ENCODE peak calls at places on chromosomes 13 and 19, in six cellular contexts. F is H1, J is IMR-90, K is SK-N-SH, V is kidney epithelial cell, S is ascending aorta. D is an unnamed sample. For H3K36me3, the result is how much of the 10 kb centered on the place peaks cover.

GRCh38 chr19:6092329-6093286 is 17.7 kb downstream of the RFX2 start:
- DNase-seq in F (peak), J (peak), K (no peak), V (peak), S (peak), D (no peak)

GRCh38 chr13:77584111-77584510 is 48.6 kb downstream of the SCEL start:
- DNase-seq in F (no peak), J (no peak), K (no peak), V (no peak), S (no peak), D (no peak)

GRCh38 chr19:14556662-14557188 is 15.1 kb downstream of the NDUFB7 start:
- DNase-seq in F (peak), J (peak), K (peak), V (no peak), S (peak), D (peak)

GRCh38 chr13:110916671-110917142 is 1.8 kb upstream of the ANKRD10 start:
- DNase-seq in F (no peak), J (peak), K (no peak), V (peak), S (no peak), D (no peak)

GRCh38 chr13:79782541-79783216 is 301.7 kb downstream of the NDFIP2 start:
- DNase-seq in F (peak), J (peak), K (peak), V (peak), S (no peak), D (no peak)

GRCh38 chr19:51025809-51026553 is 435 bp downstream of the KLK11 start:
- DNase-seq in F (no peak), J (no peak), K (peak), V (no peak), S (no peak), D (no peak)

GRCh38 chr13:100506154-100506553 is 82.4 kb downstream of the GGACT start:
- DNase-seq in F (no peak), J (no peak), K (no peak), V (no peak), S (no peak), D (peak)

GRCh38 chr13:69204620-69205019 is 903.0 kb upstream of the ATXN8OS start:
- DNase-seq in F (no peak), J (no peak), K (no peak), V (no peak), S (no peak), D (no peak)

GRCh38 chr19:18205180-18205915 is 1.5 kb upstream of the RAB3A start:
- DNase-seq in F (no peak), J (peak), K (peak), V (no peak), S (peak), D (peak)

GRCh38 chr19:31534231-31534630 is 185.0 kb upstream of the TSHZ3 start:
- DNase-seq in F (no peak), J (no peak), K (no peak), V (no peak), S (no peak), D (no peak)

GRCh38 chr19:46715620-46716012 is 1.3 kb downstream of the PRKD2 start:
- DNase-seq in F (no peak), J (no peak), K (no peak), V (no peak), S (no peak), D (no peak)

GRCh38 chr13:31409678-31410356 is 210.0 kb downstream of the B3GLCT start:
- DNase-seq in F (no peak), J (no peak), K (no peak), V (no peak), S (no peak), D (no peak)

GRCh38 chr13:99545979-99546378 is 44.7 kb downstream of the TM9SF2 start:
- DNase-seq in F (no peak), J (no peak), K (no peak), V (no peak), S (no peak), D (no peak)

GRCh38 chr13:24361852-24362366 is 52.5 kb downstream of the C1QTNF9 start:
- DNase-seq in F (no peak), J (no peak), K (no peak), V (no peak), S (no peak), D (no peak)

GRCh38 chr13:74132152-74132767 is 1.9 kb downstream of the KLF12 start:
- DNase-seq in F (no peak), J (peak), K (no peak), V (no peak), S (no peak), D (peak)

GRCh38 chr13:30850204-30850866 is 55.7 kb upstream of the MEDAG start:
- DNase-seq in F (no peak), J (no peak), K (no peak), V (no peak), S (no peak), D (no peak)

GRCh38 chr19:41872775-41873647 is 4.1 kb upstream of the CD79A start:
- DNase-seq in F (peak), J (peak), K (peak), V (no peak), S (no peak), D (peak)

GRCh38 chr13:97905517-97905916 is 48.0 kb upstream of the IPO5 start:
- DNase-seq in F (no peak), J (no peak), K (no peak), V (no peak), S (no peak), D (no peak)

GRCh38 chr13:33932765-33933406 is 114.9 kb downstream of the RFC3 start:
- DNase-seq in F (no peak), J (peak), K (peak), V (peak), S (no peak), D (no peak)

GRCh38 chr13:95707442-95708389 is 30.8 kb downstream of the DNAJC3 start:
- DNase-seq in F (no peak), J (no peak), K (no peak), V (no peak), S (no peak), D (no peak)

GRCh38 chr19:13906525-13906904 is 514 bp downstream of the CC2D1A start:
- DNase-seq in F (no peak), J (no peak), K (peak), V (no peak), S (no peak), D (no peak)

GRCh38 chr13:25902946-25903345 is 148.9 kb downstream of the SHISA2 start:
- DNase-seq in F (no peak), J (no peak), K (no peak), V (no peak), S (no peak), D (peak)

GRCh38 chr19:13727798-13728197 is 36.5 kb upstream of the MRI1 start:
- DNase-seq in F (no peak), J (peak), K (no peak), V (no peak), S (peak), D (no peak)

GRCh38 chr13:45331981-45332830 is 8.8 kb downstream of the TPT1 start:
- DNase-seq in F (no peak), J (peak), K (no peak), V (no peak), S (peak), D (no peak)

GRCh38 chr13:91135949-91136348 is 211.5 kb upstream of the MIR17HG start:
- DNase-seq in F (no peak), J (no peak), K (no peak), V (no peak), S (no peak), D (no peak)

GRCh38 chr19:52658595-52658994 is 20.4 kb upstream of the ZNF83 start:
- DNase-seq in F (no peak), J (no peak), K (no peak), V (no peak), S (no peak), D (no peak)

GRCh38 chr19:18173572-18174294 is at the start of gene IFI30:
- DNase-seq in F (no peak), J (no peak), K (peak), V (no peak), S (peak), D (peak)

GRCh38 chr13:100887729-100888151 is 213.1 kb upstream of the TMTC4 start:
- DNase-seq in F (no peak), J (peak), K (no peak), V (peak), S (no peak), D (no peak)

GRCh38 chr19:4297901-4298771 is 4.1 kb downstream of the TMIGD2 start:
- DNase-seq in F (no peak), J (no peak), K (no peak), V (no peak), S (no peak), D (no peak)

GRCh38 chr13:23758783-23759527 is 130.2 kb downstream of the MIPEP start:
- DNase-seq in F (no peak), J (no peak), K (no peak), V (no peak), S (no peak), D (no peak)

GRCh38 chr13:46632171-46632570 is 79.2 kb downstream of the LRCH1 start:
- DNase-seq in F (no peak), J (no peak), K (no peak), V (no peak), S (no peak), D (no peak)

GRCh38 chr19:14198384-14199376 is 7.3 kb downstream of the ADGRL1 start:
- DNase-seq in F (no peak), J (no peak), K (peak), V (no peak), S (no peak), D (no peak)

GRCh38 chr13:74036373-74036772 is 97.8 kb downstream of the KLF12 start:
- DNase-seq in F (peak), J (no peak), K (no peak), V (peak), S (no peak), D (no peak)

GRCh38 chr19:32677657-32678056 is 2.0 kb downstream of the RGS9BP start:
- DNase-seq in F (no peak), J (no peak), K (no peak), V (no peak), S (no peak), D (no peak)

GRCh38 chr19:17118957-17119356 is 43.4 kb downstream of the MYO9B start:
- DNase-seq in F (no peak), J (no peak), K (no peak), V (no peak), S (no peak), D (no peak)
- H3K36me3 ChIP-seq in F (under half), J (under half), K (under half), V (under half), S (under half), D (under half)

GRCh38 chr13:103878891-103879605 is 812.8 kb upstream of the SLC10A2 start:
- DNase-seq in F (no peak), J (no peak), K (no peak), V (no peak), S (no peak), D (no peak)

GRCh38 chr13:103884139-103884723 is 818.0 kb upstream of the SLC10A2 start:
- DNase-seq in F (no peak), J (no peak), K (no peak), V (no peak), S (no peak), D (no peak)

GRCh38 chr13:103883698-103884097 is 817.5 kb upstream of the SLC10A2 start:
- DNase-seq in F (no peak), J (peak), K (no peak), V (no peak), S (no peak), D (no peak)

DNA sequence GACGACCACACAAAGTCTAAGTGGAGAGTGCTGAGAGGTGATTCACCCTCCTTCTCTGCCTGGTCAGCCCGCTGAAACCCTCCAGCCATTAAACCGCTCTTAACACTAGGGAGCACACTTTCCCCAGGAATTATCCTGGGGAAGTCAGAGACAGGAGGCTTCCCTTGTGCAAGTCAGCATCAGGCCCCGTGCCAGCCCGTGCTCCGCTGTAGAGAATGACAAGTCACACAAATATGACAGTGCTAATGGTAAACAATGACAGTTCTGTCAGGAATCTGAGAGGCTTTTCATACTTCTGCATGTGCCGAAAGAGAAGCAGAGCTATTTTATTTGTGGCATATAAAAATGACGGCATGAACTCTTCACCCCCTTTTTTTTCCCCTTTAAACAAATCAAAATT is 816.9 kb upstream of the SLC10A2 start:
- DNase-seq in F (peak), J (peak), K (peak), V (peak), S (peak), D (no peak)
- TF ChIP-seq CTCF in F (peak), J (peak), K (peak), V (peak), S (peak), D (no peak)

GRCh38 chr19:43589277-43589676 is 6.7 kb downstream of the IRGQ start:
- DNase-seq in F (no peak), J (no peak), K (no peak), V (no peak), S (no peak), D (no peak)
- H3K36me3 ChIP-seq in F (under half), J (under half), K (under half), V (under half), S (under half), D (under half)

GRCh38 chr19:55676384-55676783 is 1.4 kb downstream of the EPN1 start:
- DNase-seq in F (no peak), J (peak), K (no peak), V (no peak), S (no peak), D (no peak)

GRCh38 chr19:55679343-55680257 is 4.6 kb downstream of the EPN1 start:
- DNase-seq in F (no peak), J (peak), K (no peak), V (no peak), S (no peak), D (peak)

GRCh38 chr19:55677572-55678028 is 2.6 kb downstream of the EPN1 start:
- DNase-seq in F (no peak), J (no peak), K (no peak), V (no peak), S (no peak), D (peak)

GRCh38 chr19:55676889-55677505 is 2.0 kb downstream of the EPN1 start:
- DNase-seq in F (no peak), J (no peak), K (no peak), V (no peak), S (no peak), D (no peak)

DNA sequence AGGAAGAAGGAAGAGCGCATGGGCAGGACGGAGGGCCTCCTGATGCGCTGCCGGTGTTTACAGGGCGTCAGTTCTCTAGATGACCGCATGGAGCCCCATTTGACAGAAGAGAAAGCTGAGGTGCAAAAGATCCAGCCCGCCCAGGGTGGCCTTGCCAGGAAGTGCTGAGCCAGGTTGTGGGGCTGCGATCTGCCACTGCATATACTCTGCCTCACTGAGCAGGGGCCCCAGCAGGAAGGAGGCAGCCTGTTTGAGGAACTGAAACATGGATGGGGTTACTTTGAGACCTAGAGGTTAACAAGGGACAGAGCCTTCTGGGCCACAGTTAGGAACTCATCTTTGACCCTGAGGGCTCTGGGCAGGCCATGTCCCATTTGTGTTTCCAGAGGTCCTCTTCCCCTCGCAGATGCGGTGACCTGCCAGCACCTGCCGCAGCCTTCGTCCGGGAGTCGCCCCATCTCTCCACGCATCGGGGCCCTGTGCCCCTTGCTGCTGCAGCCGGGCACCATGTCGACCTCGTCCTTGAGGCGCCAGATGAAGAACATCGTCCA is 3.2 kb downstream of the EPN1 start:
- DNase-seq in F (no peak), J (no peak), K (no peak), V (no peak), S (peak), D (peak)
- TF ChIP-seq CTCF in F (no peak), J (no peak), K (no peak), V (no peak), S (no peak), D (peak)

DNA sequence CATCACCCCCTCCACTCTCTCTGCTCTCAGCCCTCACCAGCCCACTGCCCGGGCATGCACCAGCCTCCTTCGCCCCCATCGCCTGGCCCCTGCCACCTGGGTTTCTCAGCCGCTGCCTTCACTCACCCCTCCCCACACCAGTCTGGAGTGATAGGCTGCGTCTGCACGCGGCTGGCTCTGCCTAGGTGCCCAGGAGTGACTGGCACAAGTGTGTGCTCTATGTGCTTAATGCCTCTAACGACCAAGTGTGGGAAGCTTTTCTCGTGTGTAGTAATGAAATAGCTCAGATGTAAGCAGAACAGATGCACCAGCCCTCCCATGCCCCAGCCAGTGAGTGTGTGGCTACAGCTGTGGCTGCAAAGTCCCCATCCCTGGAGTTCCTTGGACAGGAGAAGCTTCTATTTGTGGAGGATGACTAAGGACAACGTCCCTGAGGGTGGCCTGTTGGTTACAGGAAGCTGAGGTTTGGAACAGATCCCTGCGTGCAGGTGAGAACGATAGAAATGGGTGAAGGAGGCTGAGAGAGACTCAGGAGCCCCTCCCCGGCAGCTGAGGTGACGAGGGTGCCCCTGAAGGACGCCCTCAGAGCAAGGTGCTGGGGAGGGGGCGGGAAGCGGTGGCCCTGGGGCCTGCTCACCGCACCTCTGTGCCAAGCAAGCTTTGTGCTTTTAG is 35.6 kb downstream of the ATP11A start:
- DNase-seq in F (no peak), J (peak), K (no peak), V (peak), S (no peak), D (no peak)
- H3K36me3 ChIP-seq in F (under half), J (under half), K (under half), V (under half), S (under half), D (under half)

DNA sequence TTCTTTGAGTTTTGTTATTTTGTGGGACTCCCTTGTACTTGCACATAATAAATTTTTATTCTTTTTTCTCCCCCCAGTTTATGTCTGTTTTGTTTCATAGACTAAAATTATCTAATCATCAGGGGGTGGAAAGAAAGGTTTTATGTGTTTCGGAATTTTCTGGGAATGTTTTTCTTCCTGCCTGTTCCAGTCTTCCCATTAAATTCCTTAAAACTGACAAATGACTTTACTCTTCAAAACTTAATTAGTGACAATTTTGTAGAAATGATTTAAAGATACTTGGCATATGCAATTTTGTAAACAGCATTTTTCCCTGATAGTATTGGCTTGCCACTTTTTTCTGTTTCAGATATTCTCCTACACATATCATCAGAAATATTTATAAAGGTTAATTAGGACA is 1813.4 kb downstream of the PCDH9 start:
- DNase-seq in F (no peak), J (no peak), K (no peak), V (no peak), S (no peak), D (no peak)
- TF ChIP-seq CTCF in F (no peak), J (no peak), K (no peak), V (no peak), S (no peak), D (no peak)

GRCh38 chr13:49830721-49831120 is 38.2 kb upstream of the KPNA3 start:
- DNase-seq in F (no peak), J (no peak), K (no peak), V (no peak), S (no peak), D (no peak)
- H3K36me3 ChIP-seq in F (under half), J (under half), K (under half), V (under half), S (under half), D (under half)

GRCh38 chr19:49915271-49915670 is 13.7 kb upstream of the ATF5 start:
- DNase-seq in F (no peak), J (no peak), K (no peak), V (no peak), S (no peak), D (no peak)
- TF ChIP-seq CTCF in F (no peak), J (no peak), K (peak), V (peak), S (no peak), D (no peak)

GRCh38 chr19:2189880-2190279 is 26.1 kb downstream of the DOT1L start:
- DNase-seq in F (no peak), J (no peak), K (no peak), V (no peak), S (no peak), D (no peak)

GRCh38 chr19:2190848-2191455 is 27.2 kb downstream of the DOT1L start:
- DNase-seq in F (no peak), J (no peak), K (no peak), V (no peak), S (no peak), D (no peak)

GRCh38 chr19:2186071-2186846 is 22.5 kb downstream of the DOT1L start:
- DNase-seq in F (no peak), J (peak), K (no peak), V (no peak), S (peak), D (no peak)

GRCh38 chr19:2187164-2187563 is 23.4 kb downstream of the DOT1L start:
- DNase-seq in F (no peak), J (no peak), K (no peak), V (no peak), S (no peak), D (no peak)

GRCh38 chr19:2188708-2189385 is 25.1 kb downstream of the DOT1L start:
- DNase-seq in F (no peak), J (peak), K (no peak), V (no peak), S (no peak), D (no peak)
- H3K36me3 ChIP-seq in F (under half), J (half or more), K (under half), V (under half), S (under half), D (under half)

D was measured in GM06990.